ENCODE peak calls at places on chromosomes 13 and 19, in seven cellular contexts. T is hepatocyte, D is SK-N-SH, V is endothelial cell of umbilical vein, E is astrocyte, R is IMR-90, F is fibroblast of lung. Z is an unnamed sample.

GRCh38 chr13:90928109-90928508 is 419.4 kb upstream of the MIR17HG start:
- DNase-seq in T (no peak), D (no peak), V (no peak), E (no peak), R (no peak), F (no peak), Z (no peak)

GRCh38 chr13:109144693-109145437 is 515.5 kb downstream of the MYO16 start:
- DNase-seq in T (no peak), D (no peak), V (no peak), E (no peak), R (no peak), F (no peak), Z (peak; percentile 68)

GRCh38 chr19:10292206-10292788 is 2.5 kb downstream of the ICAM5 start:
- DNase-seq in T (peak; percentile 89), D (peak; percentile 92), V (peak; percentile 48), E (no peak), R (peak; percentile 78), F (no peak), Z (peak; percentile 90)

GRCh38 chr13:43831088-43831487 is 44.3 kb upstream of the ENOX1 start:
- DNase-seq in T (no peak), D (no peak), V (no peak), E (peak; percentile 58), R (peak; percentile 61), F (peak; percentile 72), Z (no peak)

GRCh38 chr19:30743702-30744101 is 371.5 kb downstream of the ZNF536 start:
- DNase-seq in T (no peak), D (no peak), V (no peak), E (no peak), R (no peak), F (no peak), Z (no peak)

GRCh38 chr19:6439743-6440142 is 6.2 kb upstream of the SLC25A41 start:
- DNase-seq in T (no peak), D (no peak), V (no peak), E (no peak), R (no peak), F (no peak), Z (no peak)

GRCh38 chr19:16139752-16140151 is 3.7 kb upstream of the HSH2D start:
- DNase-seq in T (no peak), D (no peak), V (no peak), E (no peak), R (no peak), F (no peak), Z (no peak)

GRCh38 chr13:24632382-24633121 is 47.7 kb upstream of the ATP12A start:
- DNase-seq in T (no peak), D (no peak), V (no peak), E (peak; percentile 8), R (no peak), F (peak; percentile 26), Z (peak; percentile 86)

GRCh38 chr19:1861599-1862031 is 1.8 kb downstream of the KLF16 start:
- DNase-seq in T (no peak), D (no peak), V (no peak), E (no peak), R (no peak), F (no peak), Z (no peak)
- H4K20me1 ChIP-seq in T (peaks cover 42% of the 10 kb centered on the region), D (peaks cover 59% of the 10 kb centered on the region), V (no peaks in the 10 kb centered on the region), E (peaks cover 53% of the 10 kb centered on the region), R (peaks cover 61% of the 10 kb centered on the region), F (no peaks in the 10 kb centered on the region), Z (peaks cover 50% of the 10 kb centered on the region)

GRCh38 chr19:54011507-54012211 is 20.2 kb downstream of the CACNG6 start:
- DNase-seq in T (no peak), D (no peak), V (no peak), E (no peak), R (no peak), F (no peak), Z (peak; percentile 71)

GRCh38 chr19:54017266-54017665 is 25.8 kb downstream of the CACNG6 start:
- DNase-seq in T (no peak), D (no peak), V (no peak), E (peak; percentile 54), R (peak; percentile 31), F (peak; percentile 65), Z (peak; percentile 48)

GRCh38 chr19:54013866-54014265 is 22.4 kb downstream of the CACNG6 start:
- DNase-seq in T (no peak), D (no peak), V (no peak), E (no peak), R (no peak), F (no peak), Z (no peak)

GRCh38 chr19:54010474-54010873 is 19.0 kb downstream of the CACNG6 start:
- DNase-seq in T (no peak), D (no peak), V (no peak), E (no peak), R (no peak), F (no peak), Z (no peak)

DNA sequence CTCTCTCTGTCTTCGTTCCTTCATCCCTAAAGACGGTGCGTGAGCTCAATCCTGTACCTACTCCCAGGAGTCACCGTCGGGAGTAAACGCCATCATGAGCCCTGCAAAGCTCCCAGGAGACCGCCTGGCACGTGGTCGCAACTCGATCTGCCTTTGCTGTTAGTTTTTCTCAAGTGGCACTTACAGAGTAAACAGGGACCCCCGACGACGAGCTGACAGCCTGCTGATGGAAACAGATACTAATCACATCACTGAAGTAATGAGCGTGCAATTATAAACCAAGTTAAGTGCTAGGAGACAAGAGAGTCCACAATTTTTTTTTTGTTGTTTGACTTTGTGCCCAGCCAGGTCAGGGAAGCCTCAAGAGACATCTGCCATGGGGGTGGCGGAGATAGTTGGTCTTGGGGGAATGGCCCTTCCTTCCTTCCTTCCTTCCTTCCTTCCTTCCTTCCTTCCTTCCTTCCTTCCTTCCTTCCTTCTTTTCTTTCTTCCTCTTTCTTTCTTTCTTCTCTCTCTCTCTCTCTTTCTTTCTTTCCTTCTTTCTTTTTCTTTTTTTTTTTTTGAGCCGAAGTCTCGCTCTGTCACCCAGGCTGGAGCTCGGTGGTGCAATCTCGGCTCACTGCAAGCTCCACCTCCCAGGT is 23.6 kb downstream of the CACNG6 start:
- DNase-seq in T (no peak), D (no peak), V (no peak), E (no peak), R (no peak), F (no peak), Z (peak; percentile 68)
- H3K4me1 ChIP-seq in T (no peaks in the 10 kb centered on the region), D (no peaks in the 10 kb centered on the region), V (peaks cover 6% of the 10 kb centered on the region), E (peaks cover 7% of the 10 kb centered on the region), R (no peaks in the 10 kb centered on the region), F (no peaks in the 10 kb centered on the region), Z (no peaks in the 10 kb centered on the region)

GRCh38 chr19:42091300-42092266 is 15.6 kb downstream of the ZNF574 start:
- DNase-seq in T (no peak), D (peak; percentile 50), V (peak; percentile 67), E (no peak), R (peak; percentile 64), F (no peak), Z (peak; percentile 93)

GRCh38 chr19:42089191-42089750 is 13.3 kb downstream of the ZNF574 start:
- DNase-seq in T (no peak), D (no peak), V (no peak), E (no peak), R (no peak), F (no peak), Z (no peak)

GRCh38 chr19:42088471-42089190 is 12.7 kb downstream of the ZNF574 start:
- DNase-seq in T (no peak), D (no peak), V (peak; percentile 39), E (peak; percentile 78), R (peak; percentile 81), F (peak; percentile 83), Z (peak; percentile 98)

GRCh38 chr19:42090687-42091086 is 14.7 kb downstream of the ZNF574 start:
- DNase-seq in T (no peak), D (no peak), V (no peak), E (no peak), R (no peak), F (no peak), Z (no peak)

GRCh38 chr19:42089772-42090171 is 13.8 kb downstream of the ZNF574 start:
- DNase-seq in T (no peak), D (no peak), V (no peak), E (no peak), R (no peak), F (no peak), Z (peak; percentile 39)
- H4K20me1 ChIP-seq in T (no peaks in the 10 kb centered on the region), D (no peaks in the 10 kb centered on the region), V (no peaks in the 10 kb centered on the region), E (no peaks in the 10 kb centered on the region), R (no peaks in the 10 kb centered on the region), F (no peaks in the 10 kb centered on the region), Z (no peaks in the 10 kb centered on the region)

DNA sequence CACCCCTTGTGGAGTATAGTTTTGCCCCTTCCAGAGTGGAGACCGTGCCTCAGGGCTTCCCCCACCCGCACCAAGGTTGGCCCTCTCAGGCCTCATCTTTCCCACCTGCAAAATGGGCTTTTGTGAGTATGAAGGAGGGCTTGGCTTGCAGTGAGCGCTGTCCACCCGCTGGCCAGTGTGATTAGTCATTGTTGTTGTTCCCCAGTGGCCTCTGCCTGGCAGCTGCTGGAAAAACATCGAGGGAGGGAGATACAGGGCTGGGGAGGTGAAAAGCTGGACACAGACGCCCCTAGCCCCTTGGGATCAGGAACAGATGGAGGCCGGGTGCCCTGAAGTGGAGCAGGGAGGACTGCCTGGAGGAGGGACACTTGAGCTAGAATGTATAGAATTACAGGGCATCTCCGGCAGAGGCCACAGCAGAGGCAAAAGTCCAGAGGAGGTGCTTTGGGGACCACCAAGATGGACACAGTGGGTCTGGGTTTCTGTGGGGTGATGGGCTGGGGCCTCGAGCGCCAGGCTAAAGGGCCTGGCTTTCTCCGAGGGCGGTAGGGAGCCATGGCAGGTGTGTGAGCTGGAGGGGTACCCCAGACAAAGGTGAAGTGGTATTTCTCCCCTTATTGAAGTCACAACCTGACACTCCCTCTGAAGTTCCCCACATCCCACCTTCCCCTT is 3.9 kb upstream of the IL12RB1 start:
- DNase-seq in T (no peak), D (no peak), V (peak; percentile 19), E (no peak), R (peak; percentile 28), F (no peak), Z (peak; percentile 91)
- H3K4me1 ChIP-seq in T (no peaks in the 10 kb centered on the region), D (no peaks in the 10 kb centered on the region), V (no peaks in the 10 kb centered on the region), E (no peaks in the 10 kb centered on the region), R (no peaks in the 10 kb centered on the region), F (no peaks in the 10 kb centered on the region), Z (peaks cover 9% of the 10 kb centered on the region)

Z was measured in osteoblast.